ENCODE peak calls at places on chromosomes 5 and 9, in five cellular contexts. K is HTR-8/SVneo, Q is NCI-H774, N is upper lobe of right lung, V is H9. J is an unnamed sample.

GRCh38 chr9:132478353-132478752 is 68.3 kb downstream of the CFAP77 start:
- DNase-seq in K (no peak), Q (no peak), N (no peak), V (no peak), J (no peak)

GRCh38 chr5:58974083-58974482 is 391.2 kb downstream of the RAB3C start:
- DNase-seq in K (no peak), Q (no peak), N (no peak), V (no peak), J (no peak)

GRCh38 chr9:656918-657583 is 184.4 kb upstream of the DMRT1 start:
- DNase-seq in K (no peak), Q (no peak), N (no peak), V (no peak), J (no peak)

GRCh38 chr9:37639109-37639748 is 11.5 kb upstream of the FRMPD1 start:
- DNase-seq in K (no peak), Q (no peak), N (no peak), V (no peak), J (no peak)

GRCh38 chr9:81391457-81391825 is 297.9 kb downstream of the TLE1 start:
- DNase-seq in K (no peak), Q (no peak), N (no peak), V (no peak), J (no peak)

GRCh38 chr5:135154197-135154596 is 120.2 kb upstream of the PITX1 start:
- DNase-seq in K (no peak), Q (no peak), N (no peak), V (no peak), J (no peak)

GRCh38 chr9:69585571-69585970 is 86.6 kb downstream of the APBA1 start:
- DNase-seq in K (no peak), Q (no peak), N (no peak), V (no peak), J (no peak)

GRCh38 chr9:21803674-21804048 is 1.2 kb downstream of the MTAP start:
- DNase-seq in K (no peak), Q (no peak), N (no peak), V (no peak), J (no peak)

GRCh38 chr5:153959134-153959957 is 79.4 kb downstream of the FAM114A2 start:
- DNase-seq in K (peak; percentile 72), Q (no peak), N (no peak), V (peak; percentile 82), J (peak; percentile 31)

GRCh38 chr9:14719231-14719923 is 3.2 kb downstream of the CER1 start:
- DNase-seq in K (no peak), Q (no peak), N (no peak), V (no peak), J (no peak)

GRCh38 chr9:106310782-106311181 is 552.2 kb upstream of the ZNF462 start:
- DNase-seq in K (no peak), Q (no peak), N (no peak), V (no peak), J (no peak)

GRCh38 chr9:4706971-4707622 is 27.7 kb downstream of the CDC37L1 start:
- DNase-seq in K (no peak), Q (no peak), N (no peak), V (no peak), J (no peak)

GRCh38 chr5:64147849-64148441 is 17.7 kb upstream of the RNF180 start:
- DNase-seq in K (peak; percentile 34), Q (peak; percentile 11), N (peak; percentile 72), V (peak; percentile 61), J (peak; percentile 5)

GRCh38 chr9:26112724-26113123 is 434.5 kb upstream of the TUSC1 start:
- DNase-seq in K (no peak), Q (no peak), N (no peak), V (no peak), J (no peak)

GRCh38 chr9:100686420-100686819 is 108.5 kb downstream of the CAVIN4 start:
- DNase-seq in K (no peak), Q (no peak), N (no peak), V (no peak), J (no peak)

GRCh38 chr9:98191615-98192502 is 578 bp downstream of the CORO2A start:
- DNase-seq in K (peak; percentile 22), Q (no peak), N (peak; percentile 86), V (peak; percentile 66), J (peak; percentile 65)

GRCh38 chr9:86965627-86966395 is 18.5 kb upstream of the GAS1 start:
- DNase-seq in K (no peak), Q (no peak), N (no peak), V (no peak), J (no peak)

GRCh38 chr9:72907421-72907820 is 45.4 kb downstream of the ALDH1A1 start:
- DNase-seq in K (no peak), Q (no peak), N (no peak), V (no peak), J (no peak)

GRCh38 chr9:89738137-89738932 is 133.5 kb downstream of the GADD45G start:
- DNase-seq in K (no peak), Q (no peak), N (no peak), V (peak; percentile 49), J (peak; percentile 41)

GRCh38 chr5:157562111-157562581 is 13.4 kb downstream of the ADAM19 start:
- DNase-seq in K (no peak), Q (no peak), N (no peak), V (no peak), J (no peak)

GRCh38 chr9:128341435-128341849 is 1.1 kb downstream of the SLC27A4 start:
- DNase-seq in K (peak; percentile 81), Q (peak; percentile 55), N (no peak), V (peak; percentile 83), J (peak; percentile 88)

GRCh38 chr5:150801117-150801927 is 22.8 kb downstream of the SMIM3 start:
- DNase-seq in K (peak; percentile 64), Q (peak; percentile 45), N (no peak), V (peak; percentile 74), J (peak; percentile 52)

GRCh38 chr5:38509185-38509584 is 47.3 kb downstream of the LIFR start:
- DNase-seq in K (peak; percentile 75), Q (no peak), N (no peak), V (no peak), J (peak; percentile 15)

GRCh38 chr5:99169309-99169708 is 240.5 kb upstream of the CHD1 start:
- DNase-seq in K (no peak), Q (no peak), N (no peak), V (no peak), J (no peak)

GRCh38 chr5:54176066-54176835 is 134.1 kb downstream of the ARL15 start:
- DNase-seq in K (no peak), Q (no peak), N (no peak), V (no peak), J (peak; percentile 44)

GRCh38 chr5:98365126-98365525 is 408.3 kb upstream of the RGMB start:
- DNase-seq in K (no peak), Q (peak; percentile 14), N (no peak), V (no peak), J (no peak)

GRCh38 chr5:149128023-149128875 is 13.0 kb upstream of the ABLIM3 start:
- DNase-seq in K (peak; percentile 58), Q (no peak), N (no peak), V (peak; percentile 54), J (peak; percentile 10)

GRCh38 chr5:38925154-38925925 is 79.5 kb downstream of the OSMR start:
- DNase-seq in K (peak; percentile 18), Q (no peak), N (no peak), V (no peak), J (no peak)

GRCh38 chr9:123615381-123615780 is 259.4 kb downstream of the CRB2 start:
- DNase-seq in K (no peak), Q (no peak), N (no peak), V (no peak), J (no peak)

GRCh38 chr5:150307617-150308426 is 5.1 kb upstream of the ARSI start:
- DNase-seq in K (no peak), Q (no peak), N (no peak), V (no peak), J (no peak)

GRCh38 chr9:110655723-110656641 is 12.6 kb upstream of the MUSK start:
- DNase-seq in K (no peak), Q (no peak), N (no peak), V (no peak), J (no peak)

GRCh38 chr9:76426807-76427419 is 32.1 kb upstream of the GCNT1 start:
- DNase-seq in K (no peak), Q (no peak), N (no peak), V (no peak), J (no peak)

GRCh38 chr9:129574911-129575574 is 45.9 kb downstream of the C9orf50 start:
- DNase-seq in K (no peak), Q (no peak), N (no peak), V (no peak), J (no peak)

J was measured in HAP-1.